ENCODE peak calls at places on chromosomes 2 and 18, in five cellular contexts. B is GM23338, X is mammary epithelial cell, M is lung, J is breast epithelium. H is an unnamed sample.

GRCh38 chr2:236089271-236090026 is 78.7 kb downstream of the GBX2 start:
- DNase-seq in B (no peak), J (no peak), X (no peak), M (no peak), H (no peak)

GRCh38 chr2:135168119-135168872 is 116.2 kb downstream of the RAB3GAP1 start:
- DNase-seq in X (no peak), M (no peak), J (no peak), B (no peak), H (no peak)

GRCh38 chr18:74899554-74899953 is 301.9 kb downstream of the ZNF407 start:
- DNase-seq in J (no peak), X (no peak), B (no peak), M (no peak), H (no peak)

GRCh38 chr2:39994151-39994550 is 215.1 kb upstream of the THUMPD2 start:
- DNase-seq in B (no peak), J (no peak), M (no peak), X (peak), H (no peak)

GRCh38 chr2:182716665-182716990 is 571 bp downstream of the DNAJC10 start:
- DNase-seq in B (no peak), M (no peak), J (no peak), X (peak), H (no peak)

GRCh38 chr18:56282234-56283104 is 355.9 kb downstream of the TXNL1 start:
- DNase-seq in B (no peak), M (no peak), X (no peak), J (no peak), H (no peak)

GRCh38 chr2:23312996-23313606 is 71.9 kb upstream of the KLHL29 start:
- DNase-seq in X (no peak), B (peak), J (no peak), M (no peak), H (no peak)

GRCh38 chr2:20190862-20191713 is 33.8 kb downstream of the SDC1 start:
- DNase-seq in J (no peak), X (no peak), B (peak), M (peak), H (no peak)

GRCh38 chr2:65922794-65923193 is 490.4 kb upstream of the SPRED2 start:
- DNase-seq in X (no peak), B (no peak), J (peak), M (peak), H (no peak)

GRCh38 chr18:28357785-28358401 is 181.0 kb upstream of the CDH2 start:
- DNase-seq in B (peak), J (no peak), M (no peak), X (no peak), H (no peak)

GRCh38 chr2:71608441-71608840 is 155.1 kb downstream of the DYSF start:
- DNase-seq in X (no peak), M (no peak), B (no peak), J (peak), H (peak)

GRCh38 chr2:47803363-47803762 is 20.4 kb downstream of the MSH6 start:
- DNase-seq in B (no peak), J (no peak), X (no peak), M (no peak), H (no peak)

GRCh38 chr2:158782616-158783015 is 12.5 kb upstream of the DAPL1 start:
- DNase-seq in X (peak), B (no peak), J (no peak), M (no peak), H (no peak)

GRCh38 chr2:228689049-228689448 is 507.6 kb upstream of the SPHKAP start:
- DNase-seq in B (peak), J (no peak), M (no peak), X (no peak), H (no peak)

GRCh38 chr2:43445248-43445647 is 150.6 kb downstream of the THADA start:
- DNase-seq in M (no peak), X (no peak), J (no peak), B (peak), H (no peak)

GRCh38 chr2:108918941-108919341 is 70.1 kb downstream of the EDAR start:
- DNase-seq in X (no peak), J (peak), M (no peak), B (no peak), H (peak)

GRCh38 chr2:67927489-67927888 is 135.3 kb downstream of the C1D start:
- DNase-seq in B (peak), X (no peak), M (no peak), J (no peak), H (no peak)

GRCh38 chr2:8625399-8626283 is 56.2 kb upstream of the ID2 start:
- DNase-seq in J (no peak), M (no peak), B (no peak), X (no peak), H (no peak)

GRCh38 chr2:129646107-129646506 is 333.4 kb upstream of the RAB6C start:
- DNase-seq in M (no peak), J (no peak), X (no peak), B (no peak), H (no peak)
- H3K27ac ChIP-seq in M (no peak), J (no peak), X (no peak), B (no peak), H (no peak)

GRCh38 chr2:234135750-234136221 is 85.3 kb downstream of the SPP2 start:
- DNase-seq in B (peak), M (peak), J (peak), X (peak), H (no peak)

GRCh38 chr2:234137400-234138014 is 87.0 kb downstream of the SPP2 start:
- DNase-seq in M (no peak), J (peak), X (peak), B (no peak), H (no peak)

GRCh38 chr2:234138836-234139235 is 88.3 kb downstream of the SPP2 start:
- DNase-seq in J (no peak), X (no peak), B (no peak), M (no peak), H (no peak)

GRCh38 chr2:234134496-234134895 is 84.0 kb downstream of the SPP2 start:
- DNase-seq in B (no peak), X (peak), J (no peak), M (no peak), H (no peak)

DNA sequence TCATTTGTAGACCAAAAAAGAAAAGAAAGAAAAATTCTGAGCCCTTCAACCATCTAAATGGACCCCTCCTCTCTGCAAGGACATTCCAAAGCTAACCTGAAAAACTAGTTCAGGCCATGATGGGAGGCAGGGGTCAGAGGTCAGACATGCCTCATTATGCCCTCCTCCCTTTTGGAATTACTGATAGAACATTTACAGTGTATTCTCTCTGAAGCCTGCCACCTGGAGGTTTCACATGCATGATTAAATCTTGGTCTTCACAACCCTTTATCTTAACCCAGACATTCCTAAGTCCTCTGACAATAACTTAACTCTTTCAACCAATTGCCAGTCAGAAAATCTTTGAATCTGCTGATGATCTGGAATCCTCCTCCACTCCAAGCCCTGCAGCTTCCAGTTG is 86.0 kb downstream of the SPP2 start:
- DNase-seq in J (no peak), X (peak), B (peak), M (no peak), H (no peak)
- TF ChIP-seq CTCF in J (no peak), X (peak), B (peak), M (no peak), H (no peak)

DNA sequence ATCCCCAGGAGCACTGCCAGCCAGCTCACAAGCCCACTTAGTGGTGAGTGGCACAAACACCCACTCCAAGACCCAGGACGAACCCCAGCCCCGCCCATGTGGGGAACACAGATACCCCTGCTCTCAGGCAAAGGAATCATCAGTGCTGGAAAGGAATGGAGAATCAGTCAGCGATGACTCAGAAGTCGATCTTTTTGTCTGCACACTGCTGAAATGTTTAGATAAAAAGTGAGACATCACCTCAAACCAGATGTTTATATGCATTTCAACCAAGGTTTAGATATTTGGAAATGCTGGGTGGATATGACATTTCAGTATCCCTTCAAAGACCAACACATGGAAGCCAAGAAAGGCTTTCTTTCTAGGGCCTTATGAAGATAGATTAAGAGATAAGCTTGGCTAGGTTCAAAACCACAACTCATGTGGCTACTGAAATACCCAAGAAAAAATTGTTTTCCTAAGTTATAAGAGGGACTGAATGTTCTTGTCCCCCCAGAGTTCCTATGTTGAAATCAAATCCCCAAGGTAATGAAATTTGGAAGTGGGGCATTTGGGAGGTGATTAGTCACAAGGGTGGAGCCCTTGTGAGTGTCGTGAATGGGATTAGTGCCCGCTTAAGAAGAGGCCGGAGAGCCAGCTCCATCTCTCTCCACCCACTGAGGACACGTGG is 43.7 kb downstream of the POU3F3 start:
- DNase-seq in J (no peak), M (no peak), X (peak), B (no peak), H (no peak)
- H3K4me3 ChIP-seq in J (no peak), M (no peak), X (no peak), B (no peak), H (no peak)

GRCh38 chr2:100137318-100137717 is 5.1 kb downstream of the AFF3 start:
- DNase-seq in M (no peak), X (no peak), J (no peak), B (no peak), H (no peak)

GRCh38 chr2:100135415-100135814 is 7.0 kb downstream of the AFF3 start:
- DNase-seq in M (no peak), B (no peak), X (no peak), J (no peak), H (no peak)

GRCh38 chr2:100137877-100138570 is 4.4 kb downstream of the AFF3 start:
- DNase-seq in X (no peak), M (no peak), J (no peak), B (no peak), H (no peak)

GRCh38 chr2:100139114-100139513 is 3.3 kb downstream of the AFF3 start:
- DNase-seq in M (no peak), B (no peak), X (no peak), J (no peak), H (no peak)

DNA sequence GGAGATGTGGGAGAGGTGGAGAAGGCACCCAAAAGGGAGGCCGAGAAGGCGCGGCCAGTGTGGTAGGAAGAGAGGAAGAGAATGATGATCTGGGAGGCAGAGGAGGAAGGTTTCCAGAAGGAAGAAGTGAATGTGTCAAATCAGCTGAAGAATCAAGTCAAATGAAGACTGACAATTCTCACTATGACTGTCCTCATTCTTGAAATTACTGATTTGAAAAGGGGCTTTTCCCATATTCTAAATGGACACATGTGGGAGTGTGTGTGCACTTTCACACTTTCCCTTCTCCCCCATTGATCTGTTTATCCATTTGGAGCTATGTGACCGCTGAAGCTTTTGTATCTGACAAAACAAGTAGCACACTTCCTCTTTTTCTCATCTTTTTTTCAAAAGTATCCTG is 6.1 kb downstream of the AFF3 start:
- DNase-seq in X (no peak), J (no peak), B (no peak), M (no peak), H (no peak)
- H3K27ac ChIP-seq in X (no peak), J (no peak), B (no peak), M (no peak), H (no peak)

GRCh38 chr2:28950941-28951630 is 30.0 kb upstream of the TOGARAM2 start:
- DNase-seq in B (no peak), J (no peak), X (no peak), M (no peak), H (no peak)

GRCh38 chr2:28951910-28952805 is 28.9 kb upstream of the TOGARAM2 start:
- DNase-seq in J (no peak), M (no peak), X (peak), B (peak), H (no peak)

GRCh38 chr2:28955492-28955891 is 25.6 kb upstream of the TOGARAM2 start:
- DNase-seq in X (no peak), J (no peak), B (peak), M (no peak), H (no peak)

GRCh38 chr2:28949617-28950305 is 31.3 kb upstream of the TOGARAM2 start:
- DNase-seq in B (peak), J (no peak), M (no peak), X (no peak), H (no peak)

DNA sequence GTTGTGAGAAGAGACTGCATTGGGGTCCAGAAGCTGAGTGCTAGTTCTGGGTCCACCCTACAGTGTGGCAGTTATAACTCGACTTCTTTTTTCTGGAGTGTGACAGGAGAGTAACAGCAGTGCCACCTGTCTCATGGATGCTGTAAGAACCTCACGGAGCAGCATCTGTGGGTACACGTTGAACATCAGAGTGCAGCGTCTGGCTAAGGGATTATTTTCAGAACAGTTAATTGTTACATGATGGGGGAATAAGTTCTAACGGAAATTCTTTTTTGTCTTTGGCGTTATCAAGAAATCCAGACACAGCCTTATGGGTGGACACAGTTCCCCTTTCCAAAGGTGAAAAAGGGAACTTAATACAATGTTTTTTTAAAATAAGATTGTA is 28.3 kb upstream of the TOGARAM2 start:
- DNase-seq in M (no peak), B (no peak), X (no peak), J (no peak), H (no peak)
- TF ChIP-seq CTCF in M (no peak), B (peak), X (peak), J (no peak), H (no peak)

GRCh38 chr18:46756559-46757201 is at the start of gene ST8SIA5:
- DNase-seq in X (no peak), J (no peak), M (no peak), B (peak), H (no peak)
- H3K4me3 ChIP-seq in X (peak), J (no peak), M (no peak), B (peak), H (peak)

GRCh38 chr2:54601339-54601738 is 122.1 kb upstream of the EML6 start:
- DNase-seq in X (no peak), M (no peak), B (no peak), J (no peak), H (no peak)

GRCh38 chr2:54603796-54604195 is 119.7 kb upstream of the EML6 start:
- DNase-seq in J (no peak), X (no peak), M (no peak), B (no peak), H (no peak)

GRCh38 chr2:54604771-54605350 is 118.6 kb upstream of the EML6 start:
- DNase-seq in X (no peak), J (no peak), B (no peak), M (no peak), H (no peak)

GRCh38 chr2:54602736-54603322 is 120.6 kb upstream of the EML6 start:
- DNase-seq in X (no peak), M (no peak), B (no peak), J (no peak), H (no peak)

GRCh38 chr2:54603357-54603756 is 120.1 kb upstream of the EML6 start:
- DNase-seq in J (no peak), M (no peak), X (no peak), B (no peak), H (no peak)
- H3K27ac ChIP-seq in J (peak), M (peak), X (no peak), B (no peak), H (peak)

DNA sequence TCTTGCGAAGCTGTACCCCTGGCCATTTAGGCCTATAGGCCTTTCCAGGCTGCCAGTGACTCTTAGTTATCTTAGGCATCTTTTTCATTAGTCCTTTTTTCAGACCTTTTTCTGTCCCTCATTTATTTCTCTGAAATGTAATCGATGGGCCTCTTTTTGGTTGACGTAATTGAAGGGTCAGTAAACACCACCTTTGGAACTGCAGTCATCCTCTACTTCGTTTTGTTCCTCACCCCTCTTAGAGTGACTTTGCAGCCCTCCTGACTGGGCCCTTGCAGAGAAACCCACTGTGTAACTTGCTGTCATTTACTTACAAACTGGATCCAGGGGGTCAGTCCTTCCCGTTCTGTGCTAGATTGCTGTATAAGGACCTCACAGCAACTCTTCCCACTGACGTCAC is 23.2 kb downstream of the CENPO start:
- DNase-seq in B (no peak), J (peak), M (no peak), X (no peak), H (no peak)
- TF ChIP-seq CTCF in B (no peak), J (no peak), M (no peak), X (no peak), H (no peak)